ENCODE peak calls at places on chromosomes 16 and 17, in eight cellular contexts. U is AG09319, N is MCF 10A, L is IMR-90, C is mucosa of descending colon, S is astrocyte of the spinal cord, I is neural progenitor cell, Q is stomach. Y is an unnamed sample.

GRCh38 chr17:8728251-8728925 is 16.2 kb downstream of the CCDC42 start:
- DNase-seq in Q (no peak), U (no peak), N (no peak), S (no peak), L (no peak), C (no peak), I (no peak), Y (no peak)

GRCh38 chr17:71068351-71068750 is 899.0 kb downstream of the KCNJ2 start:
- DNase-seq in N (no peak), S (peak), I (no peak), Q (no peak), L (peak), U (no peak), C (no peak), Y (peak)

GRCh38 chr17:28520687-28521086 is 14.5 kb downstream of the FOXN1 start:
- DNase-seq in S (no peak), N (no peak), Q (no peak), I (no peak), U (no peak), C (peak), L (no peak), Y (no peak)

GRCh38 chr16:845349-845740 is 44.8 kb upstream of the GNG13 start:
- DNase-seq in N (no peak), S (no peak), I (no peak), C (peak), U (no peak), Q (no peak), L (no peak), Y (no peak)

GRCh38 chr16:56370836-56371235 is 54.5 kb downstream of the AMFR start:
- DNase-seq in I (no peak), C (no peak), Q (peak), N (peak), L (peak), U (no peak), S (peak), Y (no peak)

GRCh38 chr17:5877948-5878347 is 192.2 kb upstream of the WSCD1 start:
- DNase-seq in S (peak), N (no peak), L (no peak), I (no peak), U (no peak), Q (no peak), C (no peak), Y (no peak)

GRCh38 chr17:37848690-37849616 is 75.3 kb upstream of the TBC1D3K start:
- DNase-seq in L (peak), I (no peak), U (no peak), N (peak), Q (no peak), S (peak), C (no peak), Y (no peak)

GRCh38 chr16:1945559-1946391 is 2.8 kb upstream of the MSRB1 start:
- DNase-seq in Q (no peak), I (no peak), C (no peak), L (no peak), U (no peak), N (no peak), S (no peak), Y (no peak)

GRCh38 chr16:12971216-12971615 is 69.8 kb downstream of the SHISA9 start:
- DNase-seq in L (no peak), U (no peak), N (peak), I (no peak), Q (peak), S (peak), C (no peak), Y (peak)

GRCh38 chr17:45777388-45777787 is 6.7 kb upstream of the CRHR1 start:
- DNase-seq in Q (no peak), U (no peak), N (no peak), S (no peak), I (peak), L (no peak), C (no peak), Y (no peak)

GRCh38 chr16:28924399-28924761 is 658 bp downstream of the RABEP2 start:
- DNase-seq in Q (no peak), U (no peak), C (no peak), S (no peak), N (no peak), I (no peak), L (no peak), Y (no peak)

GRCh38 chr16:81551141-81551808 is 106.7 kb downstream of the CMIP start:
- DNase-seq in N (no peak), L (peak), U (no peak), I (no peak), S (peak), C (no peak), Q (no peak), Y (no peak)

GRCh38 chr17:14133104-14133503 is 63.8 kb downstream of the COX10 start:
- DNase-seq in S (no peak), N (no peak), Q (no peak), I (no peak), U (no peak), C (no peak), L (no peak), Y (no peak)

GRCh38 chr17:28406478-28406824 is 439 bp upstream of the SLC46A1 start:
- DNase-seq in L (no peak), N (peak), I (peak), C (no peak), S (no peak), U (no peak), Q (no peak), Y (no peak)

GRCh38 chr16:66093217-66093616 is 273.3 kb upstream of the CDH5 start:
- DNase-seq in C (no peak), U (no peak), S (no peak), N (no peak), L (peak), Q (no peak), I (no peak), Y (no peak)

GRCh38 chr17:17877548-17878358 is 41.0 kb upstream of the SREBF1 start:
- DNase-seq in L (peak), I (peak), S (peak), C (peak), Q (peak), N (no peak), U (peak), Y (peak)

GRCh38 chr16:4377573-4378146 is 6.0 kb downstream of the VASN start:
- DNase-seq in L (no peak), S (no peak), I (peak), U (no peak), C (no peak), N (no peak), Q (peak), Y (no peak)
- TF ChIP-seq CTCF in L (no peak), S (peak), I (peak), U (no peak), C (no peak), N (no peak), Q (no peak), Y (peak)

GRCh38 chr17:19750835-19751234 is 2.7 kb upstream of the ALDH3A1 start:
- DNase-seq in C (no peak), N (peak), I (no peak), L (no peak), U (no peak), S (no peak), Q (no peak), Y (no peak)
- TF ChIP-seq CTCF in C (no peak), N (no peak), I (no peak), L (no peak), U (no peak), S (no peak), Q (no peak), Y (no peak)

DNA sequence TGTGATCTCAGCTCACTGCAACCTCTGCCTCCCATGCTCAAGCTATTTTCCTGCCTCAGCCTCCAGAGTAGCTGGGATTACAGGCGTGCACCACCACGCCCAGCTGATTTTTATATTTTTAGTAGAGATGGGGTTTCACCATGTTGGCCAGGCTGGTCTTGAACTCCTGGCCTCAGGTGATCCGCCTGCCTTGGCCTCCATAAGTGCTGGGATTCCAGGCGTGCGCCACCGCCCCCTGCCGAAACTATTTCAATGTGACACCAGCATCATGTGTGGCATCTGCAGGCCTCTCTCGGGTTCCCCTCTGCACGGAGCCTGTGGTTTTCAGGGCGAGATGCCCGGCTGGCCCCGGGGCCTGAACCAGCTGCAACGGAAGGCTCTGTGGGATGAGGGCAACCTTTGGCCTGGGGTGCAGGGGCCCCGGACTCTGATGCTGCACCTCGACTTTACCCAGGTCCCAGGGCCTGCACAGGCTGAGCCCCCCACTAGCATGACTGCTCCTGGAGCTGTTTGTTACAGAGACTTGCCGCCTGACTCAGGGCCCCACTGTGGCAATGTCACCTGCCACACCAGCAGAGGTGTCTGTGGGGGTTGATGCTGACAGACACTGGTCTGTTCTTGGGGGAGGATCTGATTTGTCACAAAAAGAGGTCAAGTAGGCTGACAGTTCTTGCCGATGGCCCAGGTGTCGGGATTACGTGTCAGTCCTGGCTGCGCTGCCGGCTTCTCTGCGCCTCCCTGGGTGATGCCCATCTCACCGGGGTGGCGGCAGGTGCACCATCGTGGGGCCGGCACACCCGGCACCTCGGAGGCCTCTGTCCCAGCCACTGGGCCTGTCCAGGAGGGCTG is 8.6 kb upstream of the TEX19 start:
- DNase-seq in C (peak), N (peak), Q (no peak), L (no peak), S (no peak), I (no peak), U (no peak), Y (no peak)
- TF ChIP-seq CTCF in C (no peak), N (no peak), Q (no peak), L (no peak), S (no peak), I (no peak), U (no peak), Y (no peak)

GRCh38 chr17:29977836-29978235 is 36.4 kb downstream of the EFCAB5 start:
- DNase-seq in I (no peak), L (peak), C (no peak), Q (no peak), S (peak), N (peak), U (peak), Y (no peak)
- TF ChIP-seq CTCF in I (no peak), L (no peak), C (no peak), Q (no peak), S (no peak), N (no peak), U (no peak), Y (no peak)

GRCh38 chr17:61131555-61131954 is 268.1 kb upstream of the TBX2 start:
- DNase-seq in S (no peak), N (no peak), U (no peak), C (no peak), L (no peak), Q (no peak), I (no peak), Y (no peak)
- TF ChIP-seq CTCF in S (no peak), N (no peak), U (no peak), C (no peak), L (no peak), Q (no peak), I (no peak), Y (no peak)

GRCh38 chr17:50601789-50602375 is 32.8 kb upstream of the ABCC3 start:
- DNase-seq in C (no peak), I (no peak), U (no peak), S (no peak), Q (no peak), N (no peak), L (no peak), Y (no peak)

GRCh38 chr17:50602514-50603235 is 32.0 kb upstream of the ABCC3 start:
- DNase-seq in S (no peak), N (no peak), C (no peak), Q (no peak), U (no peak), I (no peak), L (no peak), Y (no peak)

GRCh38 chr17:50605434-50605833 is 29.2 kb upstream of the ABCC3 start:
- DNase-seq in N (no peak), S (no peak), L (no peak), U (no peak), Q (no peak), I (no peak), C (no peak), Y (no peak)

GRCh38 chr17:50604470-50604869 is 30.2 kb upstream of the ABCC3 start:
- DNase-seq in N (no peak), I (no peak), Q (peak), C (no peak), L (peak), U (peak), S (peak), Y (peak)

DNA sequence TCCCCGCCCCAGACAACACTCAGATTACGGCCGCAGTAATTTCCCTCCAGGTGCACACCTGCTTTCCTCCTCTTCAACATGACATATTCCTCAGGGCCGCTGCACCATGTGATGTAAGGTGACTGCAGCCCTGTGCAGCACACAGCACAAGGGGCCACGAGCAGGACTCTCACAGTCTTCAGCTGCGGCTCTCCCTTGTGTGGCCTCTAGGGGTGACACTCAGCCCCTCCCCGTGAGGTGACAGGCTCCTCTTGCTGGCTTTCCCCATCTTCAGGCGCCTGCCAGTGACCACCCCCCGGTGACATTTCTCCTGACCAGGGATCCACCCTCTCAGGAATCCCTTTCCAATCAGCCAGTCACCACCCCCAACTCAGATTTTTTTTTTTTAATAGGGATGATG is 31.3 kb upstream of the ABCC3 start:
- DNase-seq in S (no peak), N (no peak), U (no peak), C (no peak), L (no peak), I (peak), Q (no peak), Y (no peak)
- TF ChIP-seq CTCF in S (peak), N (no peak), U (no peak), C (no peak), L (no peak), I (peak), Q (no peak), Y (peak)

GRCh38 chr17:56085576-56086267 is 67.6 kb upstream of the ANKFN1 start:
- DNase-seq in Q (no peak), L (no peak), C (no peak), S (peak), N (no peak), U (no peak), I (no peak), Y (no peak)

GRCh38 chr17:56083475-56083874 is 69.8 kb upstream of the ANKFN1 start:
- DNase-seq in L (no peak), I (no peak), S (no peak), Q (no peak), N (no peak), U (no peak), C (no peak), Y (no peak)

DNA sequence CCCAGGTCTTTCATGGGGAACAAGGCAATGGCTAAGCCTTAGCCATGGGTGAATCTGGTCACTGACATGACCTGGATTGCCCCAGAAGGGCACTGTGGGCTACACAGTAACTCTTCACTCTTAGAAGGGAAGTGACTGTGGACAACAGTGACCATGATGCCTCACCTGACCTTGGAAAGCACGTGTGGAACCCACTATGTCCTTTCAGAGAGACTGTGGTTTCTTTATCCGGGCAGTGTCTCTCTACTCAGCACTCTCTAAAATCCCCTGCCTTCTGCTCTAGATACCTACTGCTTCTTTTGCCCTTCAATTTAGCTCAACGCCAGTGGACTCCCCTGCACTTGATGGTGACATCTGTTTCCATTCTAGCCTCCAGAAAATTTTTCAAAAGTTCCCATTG is 66.1 kb upstream of the ANKFN1 start:
- DNase-seq in I (no peak), C (no peak), N (no peak), L (no peak), S (no peak), U (no peak), Q (no peak), Y (no peak)
- TF ChIP-seq CTCF in I (no peak), C (no peak), N (no peak), L (no peak), S (no peak), U (no peak), Q (no peak), Y (no peak)